ENCODE peak calls at places on chromosomes 7 and 10, in nine cellular contexts. G, Q, Z, E, I, C, B, W and U are unnamed samples. For H3K9me3, the result is how much of the 10 kb centered on the place peaks cover.

GRCh38 chr7:7228967-7229366 is 46.6 kb downstream of the C1GALT1 start:
- DNase-seq in G (no peak), Q (no peak), Z (no peak), E (no peak), I (no peak), C (no peak), B (no peak), W (no peak), U (no peak)

GRCh38 chr10:6136215-6137201 is 47.7 kb downstream of the RBM17 start:
- DNase-seq in G (no peak), Q (no peak), Z (peak), E (no peak), I (peak), C (no peak), B (peak), W (peak), U (no peak)

GRCh38 chr7:98565114-98565513 is 52.0 kb upstream of the NPTX2 start:
- DNase-seq in G (no peak), Q (no peak), Z (no peak), E (no peak), I (no peak), C (no peak), B (no peak), W (no peak), U (no peak)

GRCh38 chr10:517872-518475 is 171.5 kb downstream of the DIP2C start:
- DNase-seq in G (no peak), Q (no peak), Z (no peak), E (peak), I (no peak), C (no peak), B (peak), W (no peak), U (no peak)

GRCh38 chr7:155665957-155666287 is 21.5 kb downstream of the RBM33 start:
- DNase-seq in G (no peak), Q (no peak), Z (peak), E (no peak), I (peak), C (no peak), B (no peak), W (peak), U (no peak)

GRCh38 chr10:14200645-14201534 is 129.8 kb downstream of the FRMD4A start:
- DNase-seq in G (no peak), Q (no peak), Z (no peak), E (no peak), I (no peak), C (no peak), B (no peak), W (no peak), U (no peak)

GRCh38 chr7:139695616-139696015 is 82.2 kb downstream of the HIPK2 start:
- DNase-seq in G (no peak), Q (no peak), Z (no peak), E (no peak), I (peak), C (no peak), B (no peak), W (peak), U (no peak)

GRCh38 chr7:156004265-156005201 is 192.3 kb upstream of the SHH start:
- DNase-seq in G (no peak), Q (no peak), Z (no peak), E (no peak), I (no peak), C (no peak), B (peak), W (peak), U (no peak)

GRCh38 chr7:757741-758163 is 30.7 kb upstream of the PRKAR1B start:
- DNase-seq in G (no peak), Q (no peak), Z (no peak), E (no peak), I (no peak), C (no peak), B (peak), W (no peak), U (no peak)

GRCh38 chr7:116021237-116021636 is 9.3 kb downstream of the TFEC start:
- DNase-seq in G (no peak), Q (no peak), Z (no peak), E (no peak), I (no peak), C (no peak), B (no peak), W (no peak), U (no peak)

GRCh38 chr10:22042557-22043326 is 39.2 kb upstream of the DNAJC1 start:
- DNase-seq in G (no peak), Q (no peak), Z (no peak), E (no peak), I (no peak), C (no peak), B (no peak), W (no peak), U (no peak)

GRCh38 chr10:44895280-44895679 is 15.9 kb upstream of the TMEM72 start:
- DNase-seq in G (peak), Q (no peak), Z (no peak), E (no peak), I (no peak), C (no peak), B (no peak), W (no peak), U (no peak)

GRCh38 chr7:121313220-121313792 is 15.5 kb upstream of the WNT16 start:
- DNase-seq in G (no peak), Q (no peak), Z (no peak), E (no peak), I (peak), C (no peak), B (no peak), W (peak), U (no peak)

GRCh38 chr7:139231513-139232376 is 708 bp downstream of the UBN2 start:
- DNase-seq in G (peak), Q (peak), Z (no peak), E (peak), I (peak), C (no peak), B (peak), W (peak), U (peak)

GRCh38 chr7:4765776-4766490 is 9.5 kb upstream of the AP5Z1 start:
- DNase-seq in G (no peak), Q (no peak), Z (no peak), E (no peak), I (peak), C (no peak), B (no peak), W (peak), U (no peak)

GRCh38 chr7:130149575-130150139 is 55.5 kb downstream of the TMEM209 start:
- DNase-seq in G (peak), Q (no peak), Z (no peak), E (no peak), I (no peak), C (no peak), B (no peak), W (peak), U (no peak)

GRCh38 chr10:48879476-48879875 is 60.2 kb downstream of the LRRC18 start:
- DNase-seq in G (no peak), Q (no peak), Z (no peak), E (no peak), I (no peak), C (no peak), B (no peak), W (no peak), U (no peak)

GRCh38 chr7:87330942-87331341 is 14.5 kb upstream of the CROT start:
- DNase-seq in G (peak), Q (no peak), Z (no peak), E (peak), I (no peak), C (no peak), B (no peak), W (no peak), U (no peak)

GRCh38 chr7:40394382-40394781 is 259.6 kb downstream of the SUGCT start:
- DNase-seq in G (no peak), Q (no peak), Z (no peak), E (no peak), I (no peak), C (no peak), B (no peak), W (no peak), U (no peak)

GRCh38 chr7:69982197-69982596 is 383.9 kb downstream of the AUTS2 start:
- DNase-seq in G (no peak), Q (no peak), Z (no peak), E (no peak), I (peak), C (no peak), B (no peak), W (peak), U (no peak)

GRCh38 chr10:92573798-92574544 is at the start of gene IDE:
- DNase-seq in G (peak), Q (peak), Z (peak), E (peak), I (peak), C (peak), B (peak), W (peak), U (peak)

GRCh38 chr10:123236122-123236521 is 81.9 kb downstream of the BUB3 start:
- DNase-seq in G (no peak), Q (no peak), Z (no peak), E (no peak), I (no peak), C (no peak), B (no peak), W (no peak), U (no peak)

GRCh38 chr7:77693830-77694583 is 2.3 kb upstream of the RSBN1L start:
- DNase-seq in G (no peak), Q (no peak), Z (no peak), E (no peak), I (no peak), C (no peak), B (no peak), W (no peak), U (no peak)

GRCh38 chr7:65279795-65280194 is 93.9 kb upstream of the ZNF92 start:
- DNase-seq in G (no peak), Q (no peak), Z (no peak), E (no peak), I (no peak), C (no peak), B (no peak), W (no peak), U (no peak)

GRCh38 chr7:16079723-16080122 is 341.6 kb downstream of the CRPPA start:
- DNase-seq in G (no peak), Q (no peak), Z (no peak), E (no peak), I (no peak), C (no peak), B (no peak), W (no peak), U (no peak)

GRCh38 chr7:150976529-150977381 is 1.4 kb downstream of the KCNH2 start:
- DNase-seq in G (no peak), Q (peak), Z (no peak), E (no peak), I (no peak), C (no peak), B (no peak), W (no peak), U (no peak)

GRCh38 chr7:129391546-129392211 is 42.6 kb upstream of the STRIP2 start:
- DNase-seq in G (no peak), Q (no peak), Z (no peak), E (no peak), I (no peak), C (no peak), B (no peak), W (no peak), U (no peak)

GRCh38 chr10:46547881-46548780 is 8.3 kb downstream of the GPRIN2 start:
- DNase-seq in G (no peak), Q (peak), Z (no peak), E (peak), I (no peak), C (no peak), B (peak), W (peak), U (no peak)

GRCh38 chr7:114711244-114711643 is 210.7 kb upstream of the MDFIC start:
- DNase-seq in G (no peak), Q (no peak), Z (no peak), E (no peak), I (no peak), C (no peak), B (no peak), W (no peak), U (no peak)

GRCh38 chr7:80324032-80324431 is 187.8 kb downstream of the GNAT3 start:
- DNase-seq in G (no peak), Q (no peak), Z (no peak), E (no peak), I (peak), C (no peak), B (no peak), W (no peak), U (no peak)

GRCh38 chr7:101602484-101603241 is 26.4 kb downstream of the MYL10 start:
- DNase-seq in G (peak), Q (peak), Z (peak), E (peak), I (peak), C (peak), B (peak), W (peak), U (peak)

GRCh38 chr10:27188259-27188658 is 33.1 kb downstream of the MASTL start:
- DNase-seq in G (no peak), Q (no peak), Z (no peak), E (no peak), I (no peak), C (no peak), B (no peak), W (no peak), U (no peak)

GRCh38 chr10:87657370-87657769 is 2.3 kb upstream of the PAPSS2 start:
- DNase-seq in G (no peak), Q (no peak), Z (no peak), E (no peak), I (peak), C (no peak), B (no peak), W (peak), U (no peak)

GRCh38 chr10:15585303-15585715 is 134.4 kb downstream of the ITGA8 start:
- DNase-seq in G (peak), Q (peak), Z (no peak), E (peak), I (peak), C (no peak), B (peak), W (peak), U (no peak)

GRCh38 chr10:13930123-13930522 is 343.4 kb downstream of the PRPF18 start:
- DNase-seq in G (no peak), Q (no peak), Z (no peak), E (no peak), I (no peak), C (peak), B (no peak), W (no peak), U (peak)

DNA sequence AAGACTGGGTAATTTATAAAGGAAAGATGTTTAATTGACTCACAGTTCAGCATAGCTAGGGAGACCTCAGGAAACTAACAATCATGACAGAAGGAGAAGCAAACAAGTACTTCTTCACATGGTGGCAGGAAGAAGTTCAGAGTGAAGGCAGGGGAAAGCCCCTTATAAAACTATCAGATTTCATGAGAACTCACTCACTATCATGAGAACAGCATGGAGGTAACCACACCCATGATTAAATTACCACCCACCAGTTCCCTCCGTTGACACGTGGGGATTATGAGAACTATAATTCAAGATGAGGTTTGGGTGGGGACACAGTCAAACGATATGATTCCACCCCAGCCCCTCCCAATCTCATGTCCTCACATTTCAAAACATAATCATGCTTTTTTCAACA is 124.2 kb upstream of the PCGF5 start:
- DNase-seq in G (no peak), Q (no peak), Z (no peak), E (no peak), I (no peak), C (no peak), B (no peak), W (no peak), U (no peak)
- H3K9me3 ChIP-seq in G (under half), Q (under half), Z (under half), E (under half), I (under half), C (under half), B (under half), W (under half), U (under half)

GRCh38 chr7:157801109-157801508 is 464.3 kb downstream of the DNAJB6 start:
- DNase-seq in G (no peak), Q (no peak), Z (no peak), E (no peak), I (no peak), C (no peak), B (peak), W (no peak), U (no peak)
- H3K9me3 ChIP-seq in G (under half), Q (under half), Z (half or more), E (under half), I (under half), C (under half), B (under half), W (under half), U (under half)

GRCh38 chr10:80324891-80325364 is 31.6 kb downstream of the DYDC1 start:
- DNase-seq in G (no peak), Q (no peak), Z (no peak), E (no peak), I (no peak), C (no peak), B (no peak), W (no peak), U (no peak)
- H3K9me3 ChIP-seq in G (under half), Q (under half), Z (under half), E (under half), I (under half), C (under half), B (under half), W (under half), U (under half)

DNA sequence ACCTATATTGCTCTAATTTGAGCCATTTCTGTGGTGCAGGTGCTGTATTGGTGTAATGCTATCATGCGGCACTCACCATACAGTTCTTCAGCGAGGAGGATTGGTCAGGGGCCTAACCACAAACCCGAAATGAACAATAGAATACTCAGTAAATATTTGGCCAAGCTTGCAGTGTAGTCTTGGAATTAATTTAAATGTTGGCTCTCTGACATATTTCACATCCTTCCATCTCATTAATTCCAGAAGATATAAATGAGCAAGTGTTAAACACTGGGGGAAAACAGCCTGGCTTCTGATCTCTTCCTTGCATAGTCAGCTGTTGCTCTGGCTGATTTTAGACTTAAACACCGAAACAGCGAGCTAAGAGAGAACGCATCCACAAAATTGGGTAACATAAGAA is 663.1 kb upstream of the GHITM start:
- DNase-seq in G (no peak), Q (no peak), Z (no peak), E (no peak), I (no peak), C (no peak), B (no peak), W (no peak), U (no peak)
- H3K9me3 ChIP-seq in G (under half), Q (under half), Z (under half), E (under half), I (under half), C (under half), B (under half), W (under half), U (under half)

DNA sequence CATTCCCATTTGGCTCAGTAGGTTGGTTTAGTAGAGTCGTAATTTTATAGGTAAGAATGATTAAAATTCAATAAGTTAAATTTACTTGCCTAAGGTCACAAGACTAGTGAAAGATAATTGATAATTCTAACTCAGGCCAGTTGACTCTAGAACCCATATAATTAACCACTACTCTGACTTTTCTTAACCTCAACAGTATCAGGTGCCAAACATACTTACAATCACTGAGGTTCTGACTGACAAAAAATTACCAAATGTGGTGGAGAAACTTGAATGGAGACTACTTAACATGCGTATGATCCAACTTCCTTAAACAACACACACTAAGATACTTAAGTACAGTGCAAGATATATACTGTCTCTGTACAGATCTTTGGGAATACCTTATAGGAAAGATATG is 667.3 kb upstream of the SORCS1 start:
- DNase-seq in G (no peak), Q (no peak), Z (no peak), E (no peak), I (no peak), C (no peak), B (no peak), W (no peak), U (no peak)
- H3K9me3 ChIP-seq in G (under half), Q (under half), Z (under half), E (under half), I (under half), C (under half), B (under half), W (under half), U (under half)

GRCh38 chr10:29435809-29436501 is 147.1 kb downstream of the LYZL1 start:
- DNase-seq in G (no peak), Q (no peak), Z (no peak), E (no peak), I (peak), C (no peak), B (no peak), W (peak), U (no peak)
- H3K9me3 ChIP-seq in G (under half), Q (under half), Z (under half), E (under half), I (under half), C (under half), B (under half), W (under half), U (under half)

GRCh38 chr7:152637920-152638580 is 37.9 kb downstream of the XRCC2 start:
- DNase-seq in G (no peak), Q (no peak), Z (no peak), E (no peak), I (no peak), C (no peak), B (no peak), W (peak), U (no peak)
- H3K9me3 ChIP-seq in G (under half), Q (under half), Z (under half), E (under half), I (under half), C (under half), B (under half), W (under half), U (under half)

GRCh38 chr7:147432068-147432467 is 1158.5 kb upstream of the C7orf33 start:
- DNase-seq in G (no peak), Q (no peak), Z (no peak), E (no peak), I (peak), C (no peak), B (no peak), W (no peak), U (no peak)

GRCh38 chr7:147438216-147438615 is 1152.3 kb upstream of the C7orf33 start:
- DNase-seq in G (no peak), Q (no peak), Z (no peak), E (no peak), I (peak), C (no peak), B (no peak), W (no peak), U (no peak)

DNA sequence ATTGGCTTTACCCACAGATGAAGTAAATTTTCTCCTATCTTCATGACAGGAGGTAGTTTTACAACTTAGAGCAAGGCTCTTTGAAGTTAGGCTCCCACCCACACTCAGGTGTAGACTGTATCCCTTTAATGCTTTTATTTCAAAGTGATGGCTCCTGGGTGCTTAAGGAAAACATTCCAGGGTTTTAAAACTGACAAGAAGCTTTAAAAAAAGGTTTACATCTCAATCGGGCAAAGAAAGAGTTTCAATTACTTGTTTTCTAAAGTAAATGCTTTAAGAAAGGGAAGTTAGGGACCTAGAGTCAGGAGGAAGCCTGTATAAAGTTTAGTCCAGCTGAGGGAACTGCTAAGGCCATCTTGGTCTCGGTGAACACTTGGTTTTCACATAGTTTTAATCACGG is 1153.8 kb upstream of the C7orf33 start:
- DNase-seq in G (no peak), Q (no peak), Z (no peak), E (no peak), I (no peak), C (no peak), B (no peak), W (no peak), U (no peak)
- H3K9me3 ChIP-seq in G (under half), Q (under half), Z (under half), E (under half), I (under half), C (under half), B (under half), W (under half), U (under half)